ENCODE peak calls at places on chromosomes 4 and X, in five cellular contexts. One of them, this sample, is unnamed.

GRCh38 chrX:96445531-96446065 is 239.0 kb upstream of the DIAPH2 start:
- DNase-seq in trophoblast cell: peak; percentile 80
- DNase-seq in H1: no peak
- DNase-seq in IMR-90: no peak
- DNase-seq in mesenchymal stem cell: no peak
- DNase-seq in this sample: no peak

GRCh38 chrX:54482839-54483593 is 13.0 kb downstream of the FGD1 start:
- DNase-seq in mesenchymal stem cell: no peak
- DNase-seq in H1: peak; percentile 57
- DNase-seq in IMR-90: no peak
- DNase-seq in trophoblast cell: no peak
- DNase-seq in this sample: no peak

GRCh38 chr4:52100062-52100461 is 49.0 kb downstream of the SPATA18 start:
- DNase-seq in mesenchymal stem cell: no peak
- DNase-seq in H1: no peak
- DNase-seq in trophoblast cell: peak; percentile 32
- DNase-seq in IMR-90: no peak
- DNase-seq in this sample: no peak

GRCh38 chr4:23976423-23976822 is 86.6 kb upstream of the PPARGC1A start:
- DNase-seq in H1: no peak
- DNase-seq in IMR-90: no peak
- DNase-seq in trophoblast cell: no peak
- DNase-seq in mesenchymal stem cell: no peak
- DNase-seq in this sample: no peak

GRCh38 chr4:8285143-8285975 is 15.8 kb downstream of the HTRA3 start:
- DNase-seq in mesenchymal stem cell: no peak
- DNase-seq in H1: no peak
- DNase-seq in trophoblast cell: no peak
- DNase-seq in IMR-90: no peak
- DNase-seq in this sample: no peak

GRCh38 chr4:89829470-89830138 is 7.4 kb downstream of the SNCA start:
- DNase-seq in mesenchymal stem cell: peak; percentile 45
- DNase-seq in IMR-90: no peak
- DNase-seq in H1: no peak
- DNase-seq in trophoblast cell: peak; percentile 35
- DNase-seq in this sample: no peak

GRCh38 chr4:53123171-53123570 is 242.7 kb downstream of the SCFD2 start:
- DNase-seq in trophoblast cell: no peak
- DNase-seq in mesenchymal stem cell: peak; percentile 33
- DNase-seq in IMR-90: no peak
- DNase-seq in H1: no peak
- DNase-seq in this sample: no peak

GRCh38 chr4:44132526-44132925 is 316.1 kb downstream of the KCTD8 start:
- DNase-seq in IMR-90: no peak
- DNase-seq in H1: no peak
- DNase-seq in trophoblast cell: no peak
- DNase-seq in mesenchymal stem cell: no peak
- DNase-seq in this sample: no peak

GRCh38 chr4:91620952-91621351 is 682.8 kb upstream of the GRID2 start:
- DNase-seq in H1: no peak
- DNase-seq in IMR-90: no peak
- DNase-seq in trophoblast cell: no peak
- DNase-seq in mesenchymal stem cell: no peak
- DNase-seq in this sample: no peak

GRCh38 chr4:83212041-83212851 is 72.4 kb downstream of the COQ2 start:
- DNase-seq in H1: no peak
- DNase-seq in IMR-90: no peak
- DNase-seq in trophoblast cell: no peak
- DNase-seq in mesenchymal stem cell: no peak
- DNase-seq in this sample: no peak

GRCh38 chr4:121583396-121583795 is 113.4 kb downstream of the ANXA5 start:
- DNase-seq in IMR-90: no peak
- DNase-seq in mesenchymal stem cell: no peak
- DNase-seq in trophoblast cell: no peak
- DNase-seq in H1: no peak
- DNase-seq in this sample: no peak

GRCh38 chrX:95762716-95763115 is 921.9 kb upstream of the DIAPH2 start:
- DNase-seq in IMR-90: no peak
- DNase-seq in mesenchymal stem cell: no peak
- DNase-seq in trophoblast cell: no peak
- DNase-seq in H1: no peak
- DNase-seq in this sample: no peak

GRCh38 chr4:52201705-52202104 is 150.6 kb downstream of the SPATA18 start:
- DNase-seq in trophoblast cell: no peak
- DNase-seq in mesenchymal stem cell: no peak
- DNase-seq in H1: no peak
- DNase-seq in IMR-90: no peak
- DNase-seq in this sample: no peak

GRCh38 chrX:44937606-44938005 is 64.6 kb downstream of the KDM6A start:
- DNase-seq in H1: no peak
- DNase-seq in mesenchymal stem cell: no peak
- DNase-seq in trophoblast cell: no peak
- DNase-seq in IMR-90: no peak
- DNase-seq in this sample: no peak
- H3K4me1 ChIP-seq in H1: no peaks in the 10 kb centered on the region
- H3K4me1 ChIP-seq in mesenchymal stem cell: peaks cover 3% of the 10 kb centered on the region
- H3K4me1 ChIP-seq in trophoblast cell: peaks cover 4% of the 10 kb centered on the region
- H3K4me1 ChIP-seq in IMR-90: no peaks in the 10 kb centered on the region
- H3K4me1 ChIP-seq in this sample: no peaks in the 10 kb centered on the region

GRCh38 chrX:148995661-148996060 is 495.2 kb downstream of the AFF2 start:
- DNase-seq in mesenchymal stem cell: no peak
- DNase-seq in IMR-90: no peak
- DNase-seq in H1: no peak
- DNase-seq in trophoblast cell: no peak
- DNase-seq in this sample: no peak
- H3K14ac ChIP-seq in mesenchymal stem cell: no peak overlapping the region
- H3K14ac ChIP-seq in IMR-90: no peak overlapping the region
- H3K14ac ChIP-seq in H1: no peak overlapping the region
- H3K14ac ChIP-seq in trophoblast cell: no peak overlapping the region
- H3K14ac ChIP-seq in this sample: no peak overlapping the region

GRCh38 chr4:163523791-163524365 is 29.4 kb downstream of the TMA16 start:
- DNase-seq in mesenchymal stem cell: no peak
- DNase-seq in H1: no peak
- DNase-seq in trophoblast cell: no peak
- DNase-seq in IMR-90: no peak
- DNase-seq in this sample: no peak

GRCh38 chr4:163528618-163529017 is 34.1 kb downstream of the TMA16 start:
- DNase-seq in trophoblast cell: no peak
- DNase-seq in H1: no peak
- DNase-seq in IMR-90: no peak
- DNase-seq in mesenchymal stem cell: no peak
- DNase-seq in this sample: no peak

GRCh38 chr4:163527172-163527571 is 32.7 kb downstream of the TMA16 start:
- DNase-seq in trophoblast cell: no peak
- DNase-seq in mesenchymal stem cell: no peak
- DNase-seq in IMR-90: no peak
- DNase-seq in H1: no peak
- DNase-seq in this sample: no peak

GRCh38 chr4:163525982-163526381 is 31.5 kb downstream of the TMA16 start:
- DNase-seq in IMR-90: no peak
- DNase-seq in H1: no peak
- DNase-seq in mesenchymal stem cell: no peak
- DNase-seq in trophoblast cell: no peak
- DNase-seq in this sample: no peak
- H3K36me3 ChIP-seq in IMR-90: peaks cover 10% of the 10 kb centered on the region
- H3K36me3 ChIP-seq in H1: peaks cover 81% of the 10 kb centered on the region
- H3K36me3 ChIP-seq in mesenchymal stem cell: peaks cover 7% of the 10 kb centered on the region
- H3K36me3 ChIP-seq in trophoblast cell: peaks cover 7% of the 10 kb centered on the region
- H3K36me3 ChIP-seq in this sample: peaks cover 7% of the 10 kb centered on the region

GRCh38 chr4:87010192-87010591 is 75.4 kb downstream of the AFF1 start:
- DNase-seq in H1: no peak
- DNase-seq in trophoblast cell: no peak
- DNase-seq in mesenchymal stem cell: no peak
- DNase-seq in IMR-90: no peak
- DNase-seq in this sample: no peak
- H3K4me1 ChIP-seq in H1: peaks cover 32% of the 10 kb centered on the region
- H3K4me1 ChIP-seq in trophoblast cell: peaks cover 12% of the 10 kb centered on the region
- H3K4me1 ChIP-seq in mesenchymal stem cell: peaks cover 7% of the 10 kb centered on the region
- H3K4me1 ChIP-seq in IMR-90: peaks cover 8% of the 10 kb centered on the region
- H3K4me1 ChIP-seq in this sample: peaks cover 12% of the 10 kb centered on the region

GRCh38 chr4:26028793-26029511 is 114.9 kb downstream of the SMIM20 start:
- DNase-seq in IMR-90: peak; percentile 58
- DNase-seq in H1: peak; percentile 91
- DNase-seq in mesenchymal stem cell: peak; percentile 53
- DNase-seq in trophoblast cell: peak; percentile 68
- DNase-seq in this sample: peak; percentile 58
- H3K14ac ChIP-seq in IMR-90: no peak overlapping the region
- H3K14ac ChIP-seq in H1: peak overlapping the region; percentile 67
- H3K14ac ChIP-seq in mesenchymal stem cell: no peak overlapping the region
- H3K14ac ChIP-seq in trophoblast cell: no peak overlapping the region
- H3K14ac ChIP-seq in this sample: no peak overlapping the region

DNA sequence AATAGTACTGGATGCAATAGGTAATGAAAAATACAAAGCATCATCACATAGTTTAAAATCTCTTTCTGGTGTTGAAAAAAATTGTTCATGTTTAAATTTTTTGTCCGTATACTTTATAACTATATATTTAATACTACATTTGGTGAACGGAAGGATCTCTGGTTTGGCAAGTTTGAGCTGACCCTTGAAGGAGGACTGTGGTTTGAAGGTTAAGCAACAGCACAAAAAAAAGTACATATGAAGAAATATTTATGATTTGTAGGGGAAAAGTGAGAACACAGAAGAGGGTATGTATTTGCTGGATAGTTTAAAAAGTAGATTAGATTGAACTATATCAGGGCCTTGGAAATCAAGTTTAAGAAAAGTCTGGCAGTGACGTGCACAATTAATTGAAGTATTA is 13.3 kb downstream of the SRP72 start:
- DNase-seq in IMR-90: no peak
- DNase-seq in mesenchymal stem cell: no peak
- DNase-seq in H1: no peak
- DNase-seq in trophoblast cell: no peak
- DNase-seq in this sample: no peak
- H3K36me3 ChIP-seq in IMR-90: peaks cover 28% of the 10 kb centered on the region
- H3K36me3 ChIP-seq in mesenchymal stem cell: peaks cover 23% of the 10 kb centered on the region
- H3K36me3 ChIP-seq in H1: peaks cover 73% of the 10 kb centered on the region
- H3K36me3 ChIP-seq in trophoblast cell: peaks cover 26% of the 10 kb centered on the region
- H3K36me3 ChIP-seq in this sample: peaks cover 5% of the 10 kb centered on the region

GRCh38 chrX:41350150-41350975 is 16.4 kb downstream of the DDX3X start:
- DNase-seq in mesenchymal stem cell: peak; percentile 45
- DNase-seq in IMR-90: peak; percentile 51
- DNase-seq in H1: no peak
- DNase-seq in trophoblast cell: peak; percentile 57
- DNase-seq in this sample: no peak
- H3K4me1 ChIP-seq in mesenchymal stem cell: peaks cover 1% of the 10 kb centered on the region
- H3K4me1 ChIP-seq in IMR-90: peaks cover 2% of the 10 kb centered on the region
- H3K4me1 ChIP-seq in H1: no peaks in the 10 kb centered on the region
- H3K4me1 ChIP-seq in trophoblast cell: no peaks in the 10 kb centered on the region
- H3K4me1 ChIP-seq in this sample: no peaks in the 10 kb centered on the region

GRCh38 chr4:75935628-75936027 is 5.2 kb downstream of the NAAA start:
- DNase-seq in IMR-90: no peak
- DNase-seq in trophoblast cell: no peak
- DNase-seq in mesenchymal stem cell: no peak
- DNase-seq in H1: no peak
- DNase-seq in this sample: no peak

GRCh38 chr4:75939890-75940691 is 722 bp downstream of the NAAA start:
- DNase-seq in IMR-90: peak; percentile 32
- DNase-seq in trophoblast cell: peak; percentile 76
- DNase-seq in mesenchymal stem cell: peak; percentile 74
- DNase-seq in H1: peak; percentile 79
- DNase-seq in this sample: peak; percentile 61

GRCh38 chr4:75940692-75941253 is at the start of gene NAAA:
- DNase-seq in H1: peak; percentile 92
- DNase-seq in mesenchymal stem cell: peak; percentile 83
- DNase-seq in trophoblast cell: peak; percentile 85
- DNase-seq in IMR-90: peak; percentile 65
- DNase-seq in this sample: peak; percentile 77
- H3K14ac ChIP-seq in H1: no peak within 1 kb of the TSS
- H3K14ac ChIP-seq in mesenchymal stem cell: peak within 1 kb of the TSS; percentile 87
- H3K14ac ChIP-seq in trophoblast cell: peak within 1 kb of the TSS; percentile 18
- H3K14ac ChIP-seq in IMR-90: peak within 1 kb of the TSS; percentile 38
- H3K14ac ChIP-seq in this sample: peak within 1 kb of the TSS; percentile 67

GRCh38 chr4:183253451-183253850 is 66.6 kb downstream of the CLDN22 start:
- DNase-seq in trophoblast cell: no peak
- DNase-seq in H1: no peak
- DNase-seq in IMR-90: no peak
- DNase-seq in mesenchymal stem cell: no peak
- DNase-seq in this sample: no peak
- H3K36me3 ChIP-seq in trophoblast cell: peaks cover 21% of the 10 kb centered on the region
- H3K36me3 ChIP-seq in H1: peaks cover 53% of the 10 kb centered on the region
- H3K36me3 ChIP-seq in IMR-90: peaks cover 32% of the 10 kb centered on the region
- H3K36me3 ChIP-seq in mesenchymal stem cell: peaks cover 21% of the 10 kb centered on the region
- H3K36me3 ChIP-seq in this sample: peaks cover 16% of the 10 kb centered on the region

This sample was measured in neuronal stem cell.